ENCODE peak calls at places on chromosomes 5 and 9, in four cellular contexts. F is neural progenitor cell, L is upper lobe of left lung, I is H9. V is an unnamed sample. For H3K4me1, the result is how much of the 10 kb centered on the place peaks cover.

GRCh38 chr5:16500024-16500423 is 34.4 kb upstream of the ZNF622 start:
- DNase-seq in F (no peak), L (no peak), I (no peak), V (no peak)

GRCh38 chr5:173663810-173664526 is 47.5 kb upstream of the BOD1 start:
- DNase-seq in F (no peak), L (no peak), I (no peak), V (no peak)

GRCh38 chr9:129166962-129167557 is 11.0 kb downstream of the IER5L start:
- DNase-seq in F (no peak), L (peak), I (peak), V (peak)

GRCh38 chr5:152086668-152087067 is 162.0 kb upstream of the GLRA1 start:
- DNase-seq in F (peak), L (no peak), I (no peak), V (no peak)

GRCh38 chr9:86741311-86742215 is 205.7 kb downstream of the GAS1 start:
- DNase-seq in F (no peak), L (no peak), I (no peak), V (no peak)

GRCh38 chr5:31894131-31894530 is 255.2 kb downstream of the PDZD2 start:
- DNase-seq in F (peak), L (no peak), I (no peak), V (no peak)

GRCh38 chr5:81213070-81213469 is 20.1 kb upstream of the CKMT2 start:
- DNase-seq in F (no peak), L (peak), I (no peak), V (no peak)

GRCh38 chr5:174097486-174098185 is 52.1 kb downstream of the NSG2 start:
- DNase-seq in F (no peak), L (no peak), I (no peak), V (no peak)

GRCh38 chr5:172877496-172878260 is 43.6 kb downstream of the ERGIC1 start:
- DNase-seq in F (no peak), L (no peak), I (no peak), V (no peak)

GRCh38 chr5:58450811-58451629 is 8.9 kb downstream of the PLK2 start:
- DNase-seq in F (no peak), L (no peak), I (no peak), V (no peak)

GRCh38 chr9:109865521-109865920 is 85.5 kb downstream of the PALM2AKAP2 start:
- DNase-seq in F (no peak), L (no peak), I (no peak), V (no peak)

GRCh38 chr5:79413112-79413511 is 100.8 kb downstream of the HOMER1 start:
- DNase-seq in F (no peak), L (no peak), I (no peak), V (no peak)

GRCh38 chr5:175378444-175379028 is 65.4 kb downstream of the DRD1 start:
- DNase-seq in F (no peak), L (no peak), I (no peak), V (no peak)

GRCh38 chr5:122941737-122942136 is 94.8 kb downstream of the PPIC start:
- DNase-seq in F (no peak), L (no peak), I (no peak), V (no peak)

GRCh38 chr5:149838881-149839739 is 105.5 kb downstream of the PDE6A start:
- DNase-seq in F (no peak), L (no peak), I (no peak), V (no peak)

GRCh38 chr5:62306494-62307363 is 723 bp downstream of the KIF2A start:
- DNase-seq in F (peak), L (peak), I (peak), V (peak)

GRCh38 chr9:94779101-94779500 is 52.6 kb downstream of the AOPEP start:
- DNase-seq in F (no peak), L (no peak), I (no peak), V (no peak)

GRCh38 chr5:180647465-180647864 is 1.9 kb downstream of the FLT4 start:
- DNase-seq in F (no peak), L (no peak), I (no peak), V (no peak)

GRCh38 chr5:115170924-115171510 is 1.3 kb upstream of the TRIM36 start:
- DNase-seq in F (no peak), L (no peak), I (no peak), V (no peak)

GRCh38 chr9:2291980-2292704 is 277.0 kb downstream of the SMARCA2 start:
- DNase-seq in F (no peak), L (peak), I (no peak), V (no peak)

GRCh38 chr9:38096238-38096805 is 27.3 kb upstream of the SHB start:
- DNase-seq in F (no peak), L (no peak), I (no peak), V (no peak)

GRCh38 chr5:69331528-69332445 is 814 bp downstream of the CCDC125 start:
- DNase-seq in F (peak), L (peak), I (no peak), V (no peak)

GRCh38 chr5:149448831-149449714 is 70.0 kb upstream of the IL17B start:
- DNase-seq in F (peak), L (no peak), I (no peak), V (no peak)

GRCh38 chr5:133399247-133399891 is 213.0 kb downstream of the FSTL4 start:
- DNase-seq in F (no peak), L (no peak), I (no peak), V (no peak)

GRCh38 chr9:98168952-98169488 is 23.4 kb downstream of the CORO2A start:
- DNase-seq in F (peak), L (no peak), I (peak), V (peak)

GRCh38 chr5:34538026-34538672 is 118.0 kb upstream of the RAI14 start:
- DNase-seq in F (no peak), L (no peak), I (peak), V (no peak)

GRCh38 chr5:175709276-175709781 is 51.5 kb downstream of the HRH2 start:
- DNase-seq in F (no peak), L (no peak), I (no peak), V (no peak)

GRCh38 chr9:104871961-104872527 is 55.9 kb downstream of the ABCA1 start:
- DNase-seq in F (no peak), L (no peak), I (no peak), V (no peak)
- H3K4me1 ChIP-seq in F (under half), L (under half), I (under half), V (under half)

DNA sequence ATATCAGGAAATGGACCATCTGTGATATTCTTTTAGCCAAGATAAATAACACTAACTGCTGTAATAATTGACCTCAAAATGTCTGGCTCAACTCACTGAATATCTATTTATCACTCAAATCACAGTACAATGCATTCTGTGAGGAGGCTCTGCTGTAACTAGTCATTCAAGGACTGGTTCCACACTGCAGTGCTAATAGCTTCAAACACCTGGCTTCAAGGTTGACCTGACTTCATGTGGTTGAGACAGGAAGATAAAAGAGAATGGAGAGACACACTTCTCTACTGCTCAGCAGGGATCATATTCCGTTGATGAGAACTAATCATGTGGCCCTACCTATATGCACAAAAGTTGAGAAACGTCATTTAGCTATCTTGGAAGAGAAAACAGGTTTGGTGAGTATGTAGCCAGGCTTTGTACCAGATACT is 3.4 kb upstream of the RHOBTB3 start:
- DNase-seq in F (no peak), L (no peak), I (no peak), V (no peak)
- H3K4me1 ChIP-seq in F (under half), L (under half), I (under half), V (half or more)

DNA sequence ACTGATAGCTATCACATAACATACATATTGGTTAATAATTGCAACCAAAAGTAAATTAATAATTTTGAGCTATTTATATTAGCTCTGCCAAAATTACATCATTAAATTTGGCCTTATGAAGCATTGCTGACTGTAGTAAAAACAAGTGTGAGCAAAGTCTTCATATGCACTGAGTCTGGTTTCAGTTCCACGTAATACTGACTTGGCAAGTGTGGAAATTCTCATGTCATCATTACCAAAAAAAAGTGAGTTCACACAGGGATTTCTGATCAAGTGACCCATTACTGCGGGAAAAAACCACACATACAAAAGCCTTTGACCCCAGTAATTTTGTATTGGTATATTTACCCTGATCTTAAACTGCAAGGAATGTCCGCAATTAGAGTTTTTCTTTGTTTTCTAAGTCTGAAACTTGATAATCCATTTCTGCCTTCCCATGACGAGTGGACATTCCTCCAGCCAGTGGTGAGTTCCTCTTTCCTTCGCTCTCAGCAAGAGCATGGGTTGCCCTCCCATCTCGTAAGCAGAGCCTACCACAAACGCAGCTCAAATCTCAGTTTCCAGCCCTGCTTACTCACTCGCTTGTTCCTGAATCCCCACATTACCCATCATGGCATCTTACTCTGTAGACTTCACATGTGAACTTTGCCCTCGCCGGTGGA is 220.2 kb upstream of the DMRT1 start:
- DNase-seq in F (no peak), L (peak), I (no peak), V (no peak)
- H3K4me1 ChIP-seq in F (under half), L (under half), I (under half), V (under half)

GRCh38 chr5:177371705-177372533 is 12.3 kb upstream of the SLC34A1 start:
- DNase-seq in F (no peak), L (no peak), I (no peak), V (no peak)

GRCh38 chr5:177369050-177369912 is 11.6 kb downstream of the RGS14 start:
- DNase-seq in F (peak), L (no peak), I (no peak), V (no peak)

GRCh38 chr5:177371120-177371537 is 13.1 kb upstream of the SLC34A1 start:
- DNase-seq in F (no peak), L (no peak), I (no peak), V (no peak)

GRCh38 chr5:177369913-177370487 is 12.3 kb downstream of the RGS14 start:
- DNase-seq in F (no peak), L (no peak), I (no peak), V (no peak)

DNA sequence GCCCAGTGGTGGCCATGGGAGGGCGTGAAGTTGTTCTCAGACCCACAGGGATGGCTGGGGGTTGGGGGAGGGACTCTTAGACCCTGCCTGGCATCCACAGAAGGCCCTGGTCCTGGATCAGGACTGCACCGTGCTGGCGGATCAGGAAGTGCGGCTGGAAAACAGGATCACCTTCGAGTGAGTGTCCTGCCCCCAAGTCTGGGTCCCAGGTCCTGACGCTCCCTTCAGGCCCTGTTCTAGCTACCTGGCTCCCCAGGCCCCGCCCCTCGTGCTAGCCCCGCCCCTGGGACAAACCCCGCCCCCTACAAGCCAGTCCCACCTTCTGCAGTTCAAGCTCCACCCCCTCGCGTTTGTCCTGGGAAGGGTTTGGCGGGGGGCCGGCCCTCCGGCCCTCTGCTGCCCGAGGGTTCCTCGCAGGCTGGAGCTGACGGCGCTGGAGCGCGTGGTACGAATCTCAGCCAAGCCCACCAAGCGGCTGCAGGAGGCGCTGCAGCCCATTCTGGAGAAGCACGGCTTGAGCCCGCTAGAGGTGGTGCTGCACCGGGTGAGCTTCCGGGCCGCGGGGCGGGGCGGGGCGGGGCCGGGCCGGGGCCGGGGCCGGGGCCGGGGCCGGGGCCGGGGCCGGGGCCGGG is 12.9 kb downstream of the RGS14 start:
- DNase-seq in F (peak), L (peak), I (peak), V (peak)
- H3K4me1 ChIP-seq in F (under half), L (under half), I (under half), V (under half)

GRCh38 chr5:83924171-83924570 is 203.5 kb upstream of the HAPLN1 start:
- DNase-seq in F (no peak), L (no peak), I (no peak), V (no peak)

GRCh38 chr5:83927140-83927733 is 206.6 kb upstream of the HAPLN1 start:
- DNase-seq in F (peak), L (peak), I (peak), V (peak)

GRCh38 chr5:83924891-83925290 is 204.2 kb upstream of the HAPLN1 start:
- DNase-seq in F (no peak), L (no peak), I (no peak), V (no peak)

GRCh38 chr5:83925952-83926351 is 205.3 kb upstream of the HAPLN1 start:
- DNase-seq in F (no peak), L (no peak), I (no peak), V (no peak)

GRCh38 chr5:83925321-83925877 is 204.7 kb upstream of the HAPLN1 start:
- DNase-seq in F (no peak), L (no peak), I (no peak), V (no peak)
- H3K4me1 ChIP-seq in F (under half), L (under half), I (under half), V (under half)

DNA sequence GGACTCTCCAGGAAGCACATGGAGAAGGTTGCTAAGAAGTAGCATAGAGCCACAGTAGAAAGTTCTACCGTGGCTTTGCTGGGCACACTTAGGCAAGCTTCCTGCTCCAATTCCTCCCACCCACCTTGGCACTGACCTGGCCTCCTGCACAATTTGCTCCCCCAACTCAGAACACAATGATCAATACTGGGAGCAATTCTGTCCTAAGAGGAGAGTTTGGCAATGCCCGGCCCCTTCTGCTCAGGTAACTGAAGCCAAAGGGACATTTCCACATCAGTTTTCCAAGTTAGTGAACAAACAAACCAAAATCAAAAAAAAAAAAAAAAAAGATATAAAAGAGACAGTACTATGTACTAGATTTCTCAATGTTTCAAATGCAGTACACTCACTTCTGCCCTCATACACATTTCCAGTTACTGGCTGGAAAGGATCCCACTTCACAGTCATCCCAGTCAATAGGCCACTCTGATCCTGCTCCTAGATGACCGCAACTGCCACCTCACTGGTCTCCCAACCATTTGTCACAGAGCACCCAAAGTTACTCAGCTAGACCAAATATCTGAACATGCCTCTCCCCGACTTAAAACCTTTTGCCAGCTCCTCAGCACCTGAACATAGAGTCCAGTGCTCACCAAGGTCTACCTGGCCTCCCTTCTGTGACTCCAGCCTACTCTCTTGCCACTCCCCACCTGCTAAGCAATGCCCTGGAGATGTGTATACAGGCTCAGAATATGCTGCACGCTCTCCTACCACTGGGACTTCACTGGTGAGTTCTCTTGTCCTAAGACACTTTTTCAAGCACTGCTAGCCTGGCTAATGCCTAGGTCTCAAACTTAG is 21.3 kb downstream of the ABCA1 start:
- DNase-seq in F (no peak), L (peak), I (no peak), V (peak)
- H3K4me1 ChIP-seq in F (under half), L (under half), I (under half), V (under half)

DNA sequence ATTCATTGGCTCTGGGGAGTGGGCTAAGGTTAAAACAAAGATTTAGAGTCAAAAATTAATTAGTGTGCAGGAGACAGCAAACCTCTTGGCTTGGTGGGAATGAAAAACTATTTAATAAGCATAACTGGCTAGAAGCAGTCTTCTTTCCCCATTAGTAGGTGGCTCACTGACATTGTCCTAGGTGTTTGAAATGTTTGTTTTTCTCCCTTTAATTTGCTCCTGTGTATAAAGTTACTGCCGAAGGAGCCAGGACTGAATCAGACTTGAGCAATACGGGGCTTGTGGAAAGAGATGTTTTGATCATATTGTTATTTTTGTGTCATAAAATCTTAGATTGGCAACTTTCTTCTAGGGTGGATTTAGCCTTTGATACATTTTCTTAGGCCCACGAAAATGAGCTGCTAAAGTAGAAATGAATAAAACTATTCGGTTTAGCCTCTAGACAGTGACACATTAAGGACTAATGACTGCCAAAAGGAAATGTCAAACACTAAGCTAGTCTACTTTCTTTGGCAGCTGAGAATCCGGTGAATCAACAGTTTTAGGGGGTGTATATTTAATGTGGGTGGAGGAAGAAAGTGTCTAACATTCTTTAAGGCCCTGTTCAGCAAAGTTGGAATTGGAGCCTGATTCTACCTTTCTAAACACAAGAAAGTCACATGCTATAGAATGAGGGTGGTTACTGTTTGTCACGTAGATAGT is 30.2 kb downstream of the LRRTM2 start:
- DNase-seq in F (no peak), L (no peak), I (no peak), V (no peak)
- H3K4me1 ChIP-seq in F (under half), L (half or more), I (under half), V (under half)

V was measured in testis.